ENCODE peak calls at places on chromosome X, in six cellular contexts. One of them, this sample, is unnamed.

GRCh38 chrX:67780694-67781109 is 236.9 kb downstream of the AR start:
- DNase-seq in trophoblast cell: peak
- DNase-seq in ecto neural progenitor cell: no peak
- DNase-seq in fibroblast of the conjunctiva: peak
- DNase-seq in GM19239: no peak
- DNase-seq in cerebellar cortex: peak
- DNase-seq in this sample: no peak

GRCh38 chrX:11105080-11105479 is 6.1 kb upstream of the HCCS start:
- DNase-seq in trophoblast cell: no peak
- DNase-seq in ecto neural progenitor cell: no peak
- DNase-seq in fibroblast of the conjunctiva: peak
- DNase-seq in GM19239: no peak
- DNase-seq in cerebellar cortex: no peak
- DNase-seq in this sample: no peak

GRCh38 chrX:131752493-131753198 is 208.8 kb downstream of the OR13H1 start:
- DNase-seq in trophoblast cell: no peak
- DNase-seq in ecto neural progenitor cell: no peak
- DNase-seq in fibroblast of the conjunctiva: peak
- DNase-seq in GM19239: no peak
- DNase-seq in cerebellar cortex: peak
- DNase-seq in this sample: peak

GRCh38 chrX:38811515-38812239 is 10.4 kb downstream of the MID1IP1 start:
- DNase-seq in trophoblast cell: no peak
- DNase-seq in ecto neural progenitor cell: no peak
- DNase-seq in fibroblast of the conjunctiva: no peak
- DNase-seq in GM19239: no peak
- DNase-seq in cerebellar cortex: no peak
- DNase-seq in this sample: no peak

GRCh38 chrX:29090811-29091210 is 503.6 kb downstream of the IL1RAPL1 start:
- DNase-seq in trophoblast cell: no peak
- DNase-seq in ecto neural progenitor cell: no peak
- DNase-seq in fibroblast of the conjunctiva: peak
- DNase-seq in GM19239: no peak
- DNase-seq in cerebellar cortex: peak
- DNase-seq in this sample: no peak

GRCh38 chrX:16785247-16786138 is 773 bp upstream of the TXLNG start:
- DNase-seq in trophoblast cell: no peak
- DNase-seq in ecto neural progenitor cell: peak
- DNase-seq in fibroblast of the conjunctiva: no peak
- DNase-seq in GM19239: no peak
- DNase-seq in cerebellar cortex: no peak
- DNase-seq in this sample: no peak

GRCh38 chrX:38484607-38485498 is 76.5 kb upstream of the TSPAN7 start:
- DNase-seq in trophoblast cell: no peak
- DNase-seq in ecto neural progenitor cell: no peak
- DNase-seq in fibroblast of the conjunctiva: no peak
- DNase-seq in GM19239: no peak
- DNase-seq in cerebellar cortex: no peak
- DNase-seq in this sample: no peak

GRCh38 chrX:14916017-14916674 is 42.9 kb downstream of the MOSPD2 start:
- DNase-seq in trophoblast cell: no peak
- DNase-seq in ecto neural progenitor cell: no peak
- DNase-seq in fibroblast of the conjunctiva: no peak
- DNase-seq in GM19239: no peak
- DNase-seq in cerebellar cortex: no peak
- DNase-seq in this sample: no peak

This sample was measured in activated gamma-delta T cell treated with anti-CD3 and anti-CD28 coated beads, Interleukin-2, amount 50 U/mL, for 16 hours.